ENCODE peak calls at places on chromosome 22, in seven cellular contexts. K, N, F, C, L, R and W are unnamed samples.

GRCh38 chr22:27719535-27720227 is 81.9 kb downstream of the MN1 start:
- DNase-seq in K (no peak), N (peak), F (no peak), C (no peak), L (no peak), R (no peak), W (no peak)

GRCh38 chr22:26890870-26891269 is 233.5 kb downstream of the MIAT start:
- DNase-seq in K (no peak), N (no peak), F (no peak), C (no peak), L (peak), R (no peak), W (no peak)

GRCh38 chr22:17411213-17411612 is 42.0 kb downstream of the CECR2 start:
- DNase-seq in K (no peak), N (no peak), F (no peak), C (no peak), L (no peak), R (no peak), W (no peak)

GRCh38 chr22:46033256-46034200 is 56.6 kb upstream of the WNT7B start:
- DNase-seq in K (no peak), N (no peak), F (no peak), C (no peak), L (no peak), R (no peak), W (no peak)

GRCh38 chr22:48957311-48957986 is 870.2 kb downstream of the BRD1 start:
- DNase-seq in K (no peak), N (no peak), F (peak), C (no peak), L (no peak), R (peak), W (no peak)

GRCh38 chr22:28629420-28630184 is 50.0 kb downstream of the TTC28 start:
- DNase-seq in K (no peak), N (no peak), F (no peak), C (no peak), L (no peak), R (no peak), W (no peak)

GRCh38 chr22:49491726-49492125 is 335.9 kb downstream of the BRD1 start:
- DNase-seq in K (no peak), N (no peak), F (no peak), C (no peak), L (no peak), R (no peak), W (no peak)

GRCh38 chr22:37027556-37027955 is 8.0 kb downstream of the MPST start:
- DNase-seq in K (no peak), N (no peak), F (no peak), C (no peak), L (no peak), R (no peak), W (no peak)

GRCh38 chr22:21755855-21756284 is 20.3 kb upstream of the YPEL1 start:
- DNase-seq in K (no peak), N (no peak), F (no peak), C (peak), L (no peak), R (no peak), W (no peak)

GRCh38 chr22:45549739-45550138 is 47.1 kb downstream of the FBLN1 start:
- DNase-seq in K (no peak), N (no peak), F (no peak), C (no peak), L (no peak), R (no peak), W (no peak)

GRCh38 chr22:22598144-22598543 is 39.1 kb upstream of the PRAME start:
- DNase-seq in K (no peak), N (no peak), F (no peak), C (no peak), L (no peak), R (no peak), W (no peak)

GRCh38 chr22:19105456-19105855 is 16.8 kb downstream of the DGCR2 start:
- DNase-seq in K (no peak), N (no peak), F (no peak), C (no peak), L (no peak), R (no peak), W (no peak)

GRCh38 chr22:20783844-20784723 is 10.2 kb downstream of the SERPIND1 start:
- DNase-seq in K (no peak), N (no peak), F (no peak), C (peak), L (peak), R (no peak), W (peak)

DNA sequence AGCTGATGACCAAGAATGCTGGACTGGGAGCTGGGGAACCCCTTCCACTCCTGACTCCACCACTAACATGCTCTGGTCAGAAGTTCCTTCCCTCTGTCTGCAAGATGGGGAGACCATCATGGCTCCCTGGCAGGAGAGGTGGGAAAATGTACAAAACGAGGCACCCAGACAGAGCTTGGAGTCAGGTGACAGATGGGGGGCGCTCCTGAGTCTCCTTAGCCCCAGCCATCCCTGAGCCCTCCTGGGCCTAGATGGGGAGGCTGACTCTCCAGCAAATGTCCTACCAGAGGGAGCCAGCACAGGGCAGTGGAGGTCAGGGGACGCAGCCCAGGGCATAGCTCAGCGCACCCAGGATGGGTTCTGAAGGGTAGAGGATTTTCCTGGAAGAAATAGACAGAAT is 20.0 kb downstream of the KCNJ4 start:
- DNase-seq in K (no peak), N (no peak), F (no peak), C (no peak), L (no peak), R (no peak), W (no peak)
- TF ChIP-seq CTCF in K (no peak), N (no peak), F (no peak), C (no peak), L (no peak), R (no peak), W (no peak)

GRCh38 chr22:38302906-38303305 is 14.3 kb downstream of the CSNK1E start:
- DNase-seq in K (no peak), N (no peak), F (no peak), C (no peak), L (no peak), R (no peak), W (no peak)

GRCh38 chr22:38303974-38304373 is 13.3 kb downstream of the CSNK1E start:
- DNase-seq in K (no peak), N (no peak), F (no peak), C (no peak), L (no peak), R (no peak), W (no peak)

GRCh38 chr22:38300197-38300945 is 16.9 kb downstream of the CSNK1E start:
- DNase-seq in K (no peak), N (no peak), F (no peak), C (no peak), L (no peak), R (no peak), W (no peak)

GRCh38 chr22:38305481-38306448 is 11.5 kb downstream of the CSNK1E start:
- DNase-seq in K (no peak), N (no peak), F (no peak), C (no peak), L (peak), R (no peak), W (no peak)

DNA sequence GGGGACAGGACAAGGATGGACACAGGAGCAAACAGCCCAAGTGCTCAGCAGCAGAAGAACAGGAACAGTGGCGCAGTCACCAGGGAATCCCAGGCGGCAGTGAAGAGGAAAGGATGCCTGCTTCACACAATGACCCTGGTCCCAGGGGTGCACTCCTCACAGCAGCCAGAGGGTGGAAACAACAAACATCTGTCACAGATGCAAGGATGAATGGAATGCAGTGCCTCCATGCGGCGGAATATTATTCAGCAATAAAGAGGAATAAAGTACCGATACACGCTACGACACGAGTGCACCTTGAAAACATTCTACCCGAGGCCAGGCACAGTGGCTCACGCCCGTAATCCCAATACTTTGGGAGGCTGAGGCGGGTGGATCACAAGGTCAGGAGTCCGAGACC is 12.7 kb downstream of the CSNK1E start:
- DNase-seq in K (no peak), N (no peak), F (no peak), C (no peak), L (no peak), R (no peak), W (no peak)
- TF ChIP-seq CTCF in K (no peak), N (peak), F (peak), C (peak), L (no peak), R (no peak), W (peak)

GRCh38 chr22:39125622-39126021 is 26.9 kb downstream of the CBX7 start:
- DNase-seq in K (no peak), N (no peak), F (no peak), C (no peak), L (no peak), R (no peak), W (no peak)
- TF ChIP-seq CTCF in K (no peak), N (no peak), F (no peak), C (no peak), L (no peak), R (no peak), W (no peak)

GRCh38 chr22:40732996-40733292 is 53.7 kb downstream of the MCHR1 start:
- DNase-seq in K (no peak), N (no peak), F (no peak), C (no peak), L (no peak), R (no peak), W (no peak)
- TF ChIP-seq CTCF in K (no peak), N (no peak), F (no peak), C (no peak), L (no peak), R (no peak), W (no peak)